ENCODE peak calls at places on chromosomes 5 and 9, in five cellular contexts. One of them, this sample, is unnamed.

GRCh38 chr5:98770158-98770910 is 3.1 kb upstream of the RGMB start:
- DNase-seq in uterus: peak
- DNase-seq in adrenal gland: peak
- DNase-seq in heart left ventricle: peak
- DNase-seq in transverse colon: peak
- DNase-seq in this sample: peak

GRCh38 chr5:40676643-40677333 is 2.9 kb upstream of the PTGER4 start:
- DNase-seq in transverse colon: no peak
- DNase-seq in heart left ventricle: peak
- DNase-seq in adrenal gland: no peak
- DNase-seq in uterus: peak
- DNase-seq in this sample: no peak

GRCh38 chr9:98899399-98900056 is 44.2 kb upstream of the COL15A1 start:
- DNase-seq in uterus: no peak
- DNase-seq in transverse colon: peak
- DNase-seq in adrenal gland: peak
- DNase-seq in heart left ventricle: no peak
- DNase-seq in this sample: no peak

GRCh38 chr9:27371382-27371781 is 74.4 kb upstream of the EQTN start:
- DNase-seq in transverse colon: peak
- DNase-seq in adrenal gland: no peak
- DNase-seq in heart left ventricle: no peak
- DNase-seq in uterus: no peak
- DNase-seq in this sample: peak

GRCh38 chr5:59130441-59130840 is 547.6 kb downstream of the RAB3C start:
- DNase-seq in adrenal gland: no peak
- DNase-seq in heart left ventricle: no peak
- DNase-seq in transverse colon: no peak
- DNase-seq in uterus: no peak
- DNase-seq in this sample: no peak

GRCh38 chr5:95134326-95134725 is 150.6 kb downstream of the MCTP1 start:
- DNase-seq in transverse colon: no peak
- DNase-seq in adrenal gland: no peak
- DNase-seq in uterus: no peak
- DNase-seq in heart left ventricle: no peak
- DNase-seq in this sample: no peak

GRCh38 chr5:121485261-121485660 is 366.4 kb upstream of the FTMT start:
- DNase-seq in uterus: no peak
- DNase-seq in heart left ventricle: no peak
- DNase-seq in adrenal gland: no peak
- DNase-seq in transverse colon: no peak
- DNase-seq in this sample: no peak

GRCh38 chr9:125784286-125785049 is 37.3 kb downstream of the PBX3 start:
- DNase-seq in uterus: no peak
- DNase-seq in heart left ventricle: no peak
- DNase-seq in transverse colon: no peak
- DNase-seq in adrenal gland: no peak
- DNase-seq in this sample: no peak

GRCh38 chr5:40813698-40814281 is 15.6 kb upstream of the PRKAA1 start:
- DNase-seq in uterus: no peak
- DNase-seq in adrenal gland: no peak
- DNase-seq in transverse colon: no peak
- DNase-seq in heart left ventricle: no peak
- DNase-seq in this sample: no peak

GRCh38 chr5:141866111-141866510 is 12.1 kb downstream of the PCDH1 start:
- DNase-seq in transverse colon: peak
- DNase-seq in adrenal gland: no peak
- DNase-seq in heart left ventricle: no peak
- DNase-seq in uterus: no peak
- DNase-seq in this sample: no peak

GRCh38 chr9:85995612-85996011 is 54.7 kb downstream of the NAA35 start:
- DNase-seq in heart left ventricle: no peak
- DNase-seq in transverse colon: no peak
- DNase-seq in adrenal gland: no peak
- DNase-seq in uterus: no peak
- DNase-seq in this sample: no peak

GRCh38 chr9:32264171-32264862 is 120.1 kb upstream of the ACO1 start:
- DNase-seq in heart left ventricle: no peak
- DNase-seq in uterus: peak
- DNase-seq in adrenal gland: peak
- DNase-seq in transverse colon: no peak
- DNase-seq in this sample: no peak

GRCh38 chr9:98403715-98404114 is 148.3 kb upstream of the TBC1D2 start:
- DNase-seq in uterus: no peak
- DNase-seq in transverse colon: no peak
- DNase-seq in heart left ventricle: no peak
- DNase-seq in adrenal gland: no peak
- DNase-seq in this sample: no peak

GRCh38 chr5:154086641-154087040 is 47.9 kb downstream of the MFAP3 start:
- DNase-seq in transverse colon: no peak
- DNase-seq in heart left ventricle: peak
- DNase-seq in adrenal gland: no peak
- DNase-seq in uterus: no peak
- DNase-seq in this sample: no peak

GRCh38 chr5:453725-454481 is 10.9 kb downstream of the EXOC3 start:
- DNase-seq in heart left ventricle: peak
- DNase-seq in adrenal gland: no peak
- DNase-seq in uterus: peak
- DNase-seq in transverse colon: peak
- DNase-seq in this sample: no peak

GRCh38 chr5:100902406-100903035 is 561 bp downstream of the ST8SIA4 start:
- DNase-seq in adrenal gland: no peak
- DNase-seq in uterus: no peak
- DNase-seq in heart left ventricle: no peak
- DNase-seq in transverse colon: no peak
- DNase-seq in this sample: no peak

GRCh38 chr9:63816742-63817621 is 1468.0 kb downstream of the FOXD4L5 start:
- DNase-seq in heart left ventricle: peak
- DNase-seq in uterus: peak
- DNase-seq in transverse colon: peak
- DNase-seq in adrenal gland: peak
- DNase-seq in this sample: peak

GRCh38 chr5:1800470-1801060 is 642 bp upstream of the NDUFS6 start:
- DNase-seq in uterus: no peak
- DNase-seq in transverse colon: peak
- DNase-seq in adrenal gland: no peak
- DNase-seq in heart left ventricle: no peak
- DNase-seq in this sample: no peak

GRCh38 chr9:126373241-126373640 is 46.6 kb downstream of the MVB12B start:
- DNase-seq in transverse colon: no peak
- DNase-seq in uterus: no peak
- DNase-seq in adrenal gland: no peak
- DNase-seq in heart left ventricle: no peak
- DNase-seq in this sample: no peak

GRCh38 chr9:127316586-127317383 is 52.2 kb downstream of the GARNL3 start:
- DNase-seq in transverse colon: no peak
- DNase-seq in adrenal gland: no peak
- DNase-seq in uterus: no peak
- DNase-seq in heart left ventricle: no peak
- DNase-seq in this sample: peak

GRCh38 chr9:72958485-72959266 is 5.8 kb upstream of the ALDH1A1 start:
- DNase-seq in heart left ventricle: no peak
- DNase-seq in transverse colon: no peak
- DNase-seq in uterus: no peak
- DNase-seq in adrenal gland: no peak
- DNase-seq in this sample: no peak

GRCh38 chr5:134252671-134253070 is 26.8 kb upstream of the PPP2CA start:
- DNase-seq in transverse colon: no peak
- DNase-seq in adrenal gland: no peak
- DNase-seq in heart left ventricle: no peak
- DNase-seq in uterus: no peak
- DNase-seq in this sample: no peak

GRCh38 chr5:134174841-134175839 is 1.6 kb downstream of the SKP1 start:
- DNase-seq in adrenal gland: no peak
- DNase-seq in transverse colon: no peak
- DNase-seq in heart left ventricle: no peak
- DNase-seq in uterus: no peak
- DNase-seq in this sample: no peak

GRCh38 chr9:2107906-2108451 is 92.8 kb downstream of the SMARCA2 start:
- DNase-seq in heart left ventricle: no peak
- DNase-seq in adrenal gland: peak
- DNase-seq in uterus: no peak
- DNase-seq in transverse colon: no peak
- DNase-seq in this sample: no peak

GRCh38 chr9:23596913-23597634 is 229.0 kb downstream of the ELAVL2 start:
- DNase-seq in adrenal gland: no peak
- DNase-seq in uterus: no peak
- DNase-seq in heart left ventricle: no peak
- DNase-seq in transverse colon: no peak
- DNase-seq in this sample: no peak

GRCh38 chr5:172776235-172776594 is 5.2 kb upstream of the DUSP1 start:
- DNase-seq in transverse colon: no peak
- DNase-seq in adrenal gland: no peak
- DNase-seq in uterus: no peak
- DNase-seq in heart left ventricle: no peak
- DNase-seq in this sample: no peak

GRCh38 chr5:158848634-158849033 is 251.1 kb downstream of the EBF1 start:
- DNase-seq in transverse colon: no peak
- DNase-seq in adrenal gland: no peak
- DNase-seq in uterus: no peak
- DNase-seq in heart left ventricle: no peak
- DNase-seq in this sample: no peak

GRCh38 chr5:121890297-121890858 is 38.7 kb downstream of the FTMT start:
- DNase-seq in adrenal gland: no peak
- DNase-seq in heart left ventricle: no peak
- DNase-seq in transverse colon: no peak
- DNase-seq in uterus: no peak
- DNase-seq in this sample: no peak

GRCh38 chr5:142977363-142978051 is 207.3 kb downstream of the ARHGAP26 start:
- DNase-seq in transverse colon: no peak
- DNase-seq in heart left ventricle: no peak
- DNase-seq in adrenal gland: no peak
- DNase-seq in uterus: no peak
- DNase-seq in this sample: no peak

GRCh38 chr9:20980713-20981481 is 50.5 kb downstream of the HACD4 start:
- DNase-seq in uterus: no peak
- DNase-seq in adrenal gland: peak
- DNase-seq in heart left ventricle: no peak
- DNase-seq in transverse colon: no peak
- DNase-seq in this sample: no peak

DNA sequence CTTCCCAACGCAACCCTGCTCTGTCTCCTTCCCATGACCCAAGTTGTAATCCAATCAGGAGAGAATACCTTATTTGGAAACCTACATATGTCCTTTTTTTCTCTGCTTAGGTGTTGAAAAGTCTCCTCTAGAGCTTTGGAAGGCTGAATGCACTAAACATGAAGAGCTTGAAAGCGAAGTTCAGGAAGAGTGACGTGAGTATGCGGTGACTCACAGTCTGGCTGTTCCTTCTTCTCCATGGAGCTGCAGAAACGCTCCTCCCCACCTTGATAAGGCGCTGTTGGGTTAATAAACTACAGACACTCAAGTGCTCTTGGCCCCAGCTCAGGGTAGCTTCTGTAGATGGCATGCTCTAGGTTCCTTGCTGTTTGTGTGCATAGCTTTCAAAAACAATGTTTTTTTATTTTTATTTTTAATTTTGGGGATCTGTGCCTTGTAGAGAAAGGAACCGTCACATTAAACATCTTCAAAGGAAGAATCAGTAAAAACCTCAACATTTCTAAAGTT is 30.7 kb downstream of the RAI14 start:
- DNase-seq in heart left ventricle: peak
- DNase-seq in adrenal gland: peak
- DNase-seq in transverse colon: peak
- DNase-seq in uterus: peak
- DNase-seq in this sample: no peak
- TF ChIP-seq POLR2A in heart left ventricle: no peak
- TF ChIP-seq POLR2A in adrenal gland: no peak
- TF ChIP-seq POLR2A in transverse colon: peak
- TF ChIP-seq POLR2A in uterus: peak
- TF ChIP-seq POLR2A in this sample: no peak

GRCh38 chr5:76403713-76403962 is 553 bp downstream of the IQGAP2 start:
- DNase-seq in uterus: no peak
- DNase-seq in heart left ventricle: no peak
- DNase-seq in transverse colon: no peak
- DNase-seq in adrenal gland: no peak
- DNase-seq in this sample: no peak

GRCh38 chr5:76403963-76404693 is 1.0 kb downstream of the IQGAP2 start:
- DNase-seq in heart left ventricle: no peak
- DNase-seq in uterus: no peak
- DNase-seq in adrenal gland: peak
- DNase-seq in transverse colon: peak
- DNase-seq in this sample: no peak

GRCh38 chr5:76401801-76402250 is 1.3 kb upstream of the IQGAP2 start:
- DNase-seq in uterus: no peak
- DNase-seq in transverse colon: peak
- DNase-seq in heart left ventricle: no peak
- DNase-seq in adrenal gland: peak
- DNase-seq in this sample: no peak

GRCh38 chr5:76402251-76402879 is 720 bp upstream of the IQGAP2 start:
- DNase-seq in transverse colon: peak
- DNase-seq in heart left ventricle: peak
- DNase-seq in uterus: no peak
- DNase-seq in adrenal gland: peak
- DNase-seq in this sample: peak

GRCh38 chr5:76402880-76403712 is at the start of gene IQGAP2:
- DNase-seq in adrenal gland: peak
- DNase-seq in uterus: peak
- DNase-seq in heart left ventricle: peak
- DNase-seq in transverse colon: peak
- DNase-seq in this sample: peak
- TF ChIP-seq POLR2A in adrenal gland: peak
- TF ChIP-seq POLR2A in uterus: peak
- TF ChIP-seq POLR2A in heart left ventricle: no peak
- TF ChIP-seq POLR2A in transverse colon: peak
- TF ChIP-seq POLR2A in this sample: peak

GRCh38 chr5:65721775-65722574 is at the start of the genes NLN and SGTB:
- DNase-seq in adrenal gland: peak
- DNase-seq in uterus: peak
- DNase-seq in heart left ventricle: peak
- DNase-seq in transverse colon: peak
- DNase-seq in this sample: peak
- TF ChIP-seq POLR2A in adrenal gland: no peak
- TF ChIP-seq POLR2A in uterus: peak
- TF ChIP-seq POLR2A in heart left ventricle: no peak
- TF ChIP-seq POLR2A in transverse colon: peak
- TF ChIP-seq POLR2A in this sample: peak

DNA sequence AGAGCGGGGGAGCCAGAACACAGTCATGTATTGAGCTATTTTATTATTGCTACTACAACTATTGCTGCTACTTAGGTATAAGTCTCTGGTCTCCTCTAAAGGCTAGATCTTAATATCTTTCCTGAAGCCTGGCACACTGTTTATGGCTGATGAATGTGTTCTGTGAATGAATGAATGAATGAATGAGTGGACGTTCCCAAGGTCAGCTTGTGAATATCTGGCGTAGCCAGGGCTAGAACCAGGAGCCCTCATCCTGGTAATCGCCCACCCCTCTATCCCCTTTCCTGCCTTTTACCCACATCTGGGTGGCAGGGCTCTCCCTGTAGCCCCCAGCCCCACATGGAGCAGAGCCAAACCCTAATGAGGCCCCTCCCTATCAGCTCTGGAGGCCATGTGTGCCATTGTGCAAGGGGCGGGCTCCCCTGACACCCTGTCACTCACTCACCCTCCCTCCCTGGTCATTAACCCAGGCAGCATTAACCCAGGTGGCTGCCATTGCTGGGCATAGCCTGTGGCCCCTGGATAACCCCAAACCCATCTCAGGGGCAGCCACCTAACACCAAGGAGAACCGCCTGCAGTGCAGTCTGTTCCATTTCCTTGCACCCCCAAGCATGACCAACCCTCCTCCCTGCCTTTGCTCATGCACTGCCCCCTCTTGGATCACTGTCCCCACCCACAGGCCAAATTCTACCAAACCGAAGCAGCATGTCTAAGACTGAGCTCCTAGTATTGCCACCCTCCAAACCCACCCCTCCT is 2.0 kb upstream of the AKNA start:
- DNase-seq in transverse colon: no peak
- DNase-seq in heart left ventricle: no peak
- DNase-seq in uterus: no peak
- DNase-seq in adrenal gland: no peak
- DNase-seq in this sample: no peak
- TF ChIP-seq POLR2A in transverse colon: no peak
- TF ChIP-seq POLR2A in heart left ventricle: no peak
- TF ChIP-seq POLR2A in uterus: no peak
- TF ChIP-seq POLR2A in adrenal gland: no peak
- TF ChIP-seq POLR2A in this sample: no peak